ENCODE peak calls at places on chromosomes 2 and 18, in nine cellular contexts. V, O, J, S, U, F, B, K and H are unnamed samples.

GRCh38 chr2:203804070-203804469 is 63.5 kb upstream of the CTLA4 start:
- DNase-seq in J (no peak), F (no peak), V (peak), O (peak), S (no peak), U (no peak), K (no peak), B (no peak), H (peak)

GRCh38 chr18:80196528-80197320 is 50.6 kb downstream of the PARD6G start:
- DNase-seq in V (peak), B (no peak), F (no peak), S (no peak), O (no peak), J (no peak), K (no peak), U (no peak), H (no peak)

GRCh38 chr2:58419983-58420382 is 178.9 kb upstream of the FANCL start:
- DNase-seq in B (no peak), J (no peak), V (no peak), O (no peak), F (no peak), S (no peak), K (no peak), U (no peak), H (no peak)

GRCh38 chr2:230312638-230313037 is 14.4 kb upstream of the SP140L start:
- DNase-seq in U (no peak), O (no peak), J (no peak), V (peak), S (no peak), F (no peak), K (no peak), B (no peak), H (peak)

GRCh38 chr2:134936691-134937090 is 18.1 kb downstream of the CCNT2 start:
- DNase-seq in B (no peak), S (no peak), V (no peak), F (no peak), O (no peak), K (no peak), U (no peak), J (no peak), H (no peak)

GRCh38 chr2:24745825-24746224 is 47.4 kb downstream of the PTRHD1 start:
- DNase-seq in S (no peak), F (no peak), K (no peak), B (no peak), V (no peak), O (no peak), J (no peak), U (no peak), H (no peak)

GRCh38 chr2:58448065-58448507 is 207.0 kb upstream of the FANCL start:
- DNase-seq in F (peak), B (no peak), J (peak), V (peak), K (peak), O (peak), S (no peak), U (peak), H (no peak)

GRCh38 chr2:88698498-88699233 is 7.2 kb downstream of the RPIA start:
- DNase-seq in J (peak), F (peak), B (peak), O (no peak), S (no peak), V (no peak), K (no peak), U (no peak), H (no peak)

GRCh38 chr18:54386043-54386442 is 28.3 kb downstream of the C18orf54 start:
- DNase-seq in K (no peak), S (no peak), J (no peak), V (no peak), B (no peak), O (no peak), F (no peak), U (no peak), H (no peak)

GRCh38 chr2:241315879-241316700 is at the start of gene SEPTIN2:
- DNase-seq in V (peak), U (peak), B (no peak), J (peak), F (peak), K (no peak), S (peak), O (peak), H (peak)

GRCh38 chr2:235498556-235499305 is 4.9 kb downstream of the AGAP1 start:
- DNase-seq in O (no peak), U (peak), J (no peak), S (no peak), F (no peak), V (no peak), K (no peak), B (no peak), H (no peak)

GRCh38 chr18:10946058-10946457 is 203.3 kb downstream of the PIEZO2 start:
- DNase-seq in V (no peak), U (no peak), O (no peak), J (no peak), F (no peak), B (no peak), S (no peak), K (no peak), H (no peak)

GRCh38 chr18:449374-449773 is 51.1 kb downstream of the COLEC12 start:
- DNase-seq in O (peak), J (no peak), B (peak), K (no peak), F (no peak), S (no peak), V (no peak), U (no peak), H (no peak)

GRCh38 chr2:25877431-25878360 is 591 bp downstream of the ASXL2 start:
- DNase-seq in S (peak), U (peak), F (peak), B (peak), K (peak), V (peak), J (peak), O (peak), H (peak)

GRCh38 chr2:239704737-239705136 is 303.9 kb upstream of the HDAC4 start:
- DNase-seq in O (no peak), B (no peak), F (no peak), V (no peak), K (no peak), U (no peak), S (no peak), J (no peak), H (no peak)

GRCh38 chr18:73954267-73954666 is 193.4 kb downstream of the FBXO15 start:
- DNase-seq in V (no peak), K (no peak), S (no peak), B (no peak), J (no peak), F (no peak), O (no peak), U (no peak), H (no peak)

GRCh38 chr2:72984172-72984671 is 66.9 kb downstream of the EMX1 start:
- DNase-seq in V (no peak), B (peak), J (no peak), O (peak), S (no peak), F (no peak), K (peak), U (no peak), H (no peak)

GRCh38 chr2:70523996-70524965 is 29.3 kb downstream of the TGFA start:
- DNase-seq in F (peak), O (peak), K (no peak), B (peak), V (peak), J (peak), S (no peak), U (peak), H (peak)

GRCh38 chr2:15765211-15765610 is 173.5 kb downstream of the DDX1 start:
- DNase-seq in F (peak), S (no peak), K (no peak), B (no peak), J (no peak), U (no peak), O (no peak), V (no peak), H (no peak)

GRCh38 chr2:127810637-127811396 is at the start of gene WDR33:
- DNase-seq in V (peak), S (peak), O (peak), K (peak), B (peak), J (peak), F (peak), U (peak), H (peak)
- TF ChIP-seq POLR2A in V (peak), S (peak), O (peak), K (peak), B (peak), J (peak), F (peak), U (peak), H (peak)

GRCh38 chr2:98484121-98484557 is 39.5 kb downstream of the INPP4A start:
- DNase-seq in O (no peak), F (peak), J (peak), V (no peak), U (no peak), B (no peak), S (no peak), K (no peak), H (no peak)

GRCh38 chr2:98483257-98483861 is 38.7 kb downstream of the INPP4A start:
- DNase-seq in K (no peak), S (no peak), U (no peak), F (peak), V (no peak), O (no peak), J (no peak), B (no peak), H (no peak)

GRCh38 chr2:98486374-98486981 is 41.8 kb downstream of the INPP4A start:
- DNase-seq in F (peak), S (no peak), O (no peak), B (no peak), V (no peak), J (peak), K (no peak), U (no peak), H (no peak)

GRCh38 chr2:98485453-98485755 is 40.7 kb downstream of the INPP4A start:
- DNase-seq in O (no peak), J (peak), U (no peak), S (no peak), V (no peak), B (no peak), K (no peak), F (peak), H (no peak)

DNA sequence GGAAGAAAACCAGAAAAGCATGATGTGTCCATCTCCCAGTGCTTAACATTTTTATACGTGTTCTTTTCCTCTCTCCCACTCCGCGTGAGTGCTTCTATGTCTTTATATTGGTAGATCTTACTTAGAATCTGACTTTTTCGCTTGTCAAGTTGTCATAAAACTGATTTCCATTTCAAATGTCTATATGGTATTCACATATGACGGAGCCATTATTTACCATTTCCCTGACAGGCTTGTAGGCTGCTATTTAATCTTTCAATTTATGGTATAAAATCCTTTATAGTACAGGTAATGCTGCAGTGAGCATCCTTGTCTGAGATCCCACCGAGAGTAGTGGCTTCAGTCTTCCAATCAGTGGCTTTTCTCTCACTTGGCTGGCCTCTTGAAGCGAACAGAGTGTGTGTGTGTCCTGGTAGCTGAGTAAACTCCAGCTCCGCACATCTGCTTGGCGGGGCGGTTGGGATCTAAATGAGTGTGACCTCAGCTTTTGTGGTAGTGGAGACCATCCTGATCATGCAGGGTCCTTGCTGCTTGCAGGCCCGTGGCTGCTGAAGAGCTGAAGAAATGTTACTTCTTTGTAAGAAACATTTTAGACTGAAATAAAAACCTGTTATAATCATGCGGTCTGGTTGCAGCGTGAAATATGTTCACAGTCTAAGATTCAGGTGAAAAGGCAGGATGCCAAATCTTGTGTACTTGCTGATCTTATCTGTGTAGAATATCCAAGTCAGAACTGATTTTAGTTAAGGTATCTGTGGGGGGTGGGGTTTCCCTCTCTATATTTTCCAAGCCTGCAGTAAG is 40.2 kb downstream of the INPP4A start:
- DNase-seq in F (peak), J (no peak), U (no peak), K (no peak), O (no peak), B (no peak), V (no peak), S (no peak), H (no peak)
- TF ChIP-seq POLR2A in F (no peak), J (no peak), U (no peak), K (no peak), O (no peak), B (no peak), V (no peak), S (no peak), H (no peak)

GRCh38 chr2:218285604-218286003 is 6.7 kb downstream of the TMBIM1 start:
- DNase-seq in B (peak), S (no peak), J (no peak), V (peak), F (no peak), K (no peak), U (no peak), O (peak), H (no peak)

GRCh38 chr2:218289639-218290315 is 2.5 kb downstream of the TMBIM1 start:
- DNase-seq in V (peak), K (peak), U (no peak), J (no peak), F (peak), S (no peak), O (no peak), B (no peak), H (no peak)

GRCh38 chr2:218290316-218291261 is 1.7 kb downstream of the TMBIM1 start:
- DNase-seq in K (no peak), O (no peak), U (no peak), B (no peak), J (peak), F (peak), V (no peak), S (no peak), H (no peak)

GRCh38 chr2:218284106-218284811 is 8.0 kb downstream of the TMBIM1 start:
- DNase-seq in F (peak), J (peak), S (no peak), B (peak), U (no peak), K (peak), V (peak), O (peak), H (peak)

DNA sequence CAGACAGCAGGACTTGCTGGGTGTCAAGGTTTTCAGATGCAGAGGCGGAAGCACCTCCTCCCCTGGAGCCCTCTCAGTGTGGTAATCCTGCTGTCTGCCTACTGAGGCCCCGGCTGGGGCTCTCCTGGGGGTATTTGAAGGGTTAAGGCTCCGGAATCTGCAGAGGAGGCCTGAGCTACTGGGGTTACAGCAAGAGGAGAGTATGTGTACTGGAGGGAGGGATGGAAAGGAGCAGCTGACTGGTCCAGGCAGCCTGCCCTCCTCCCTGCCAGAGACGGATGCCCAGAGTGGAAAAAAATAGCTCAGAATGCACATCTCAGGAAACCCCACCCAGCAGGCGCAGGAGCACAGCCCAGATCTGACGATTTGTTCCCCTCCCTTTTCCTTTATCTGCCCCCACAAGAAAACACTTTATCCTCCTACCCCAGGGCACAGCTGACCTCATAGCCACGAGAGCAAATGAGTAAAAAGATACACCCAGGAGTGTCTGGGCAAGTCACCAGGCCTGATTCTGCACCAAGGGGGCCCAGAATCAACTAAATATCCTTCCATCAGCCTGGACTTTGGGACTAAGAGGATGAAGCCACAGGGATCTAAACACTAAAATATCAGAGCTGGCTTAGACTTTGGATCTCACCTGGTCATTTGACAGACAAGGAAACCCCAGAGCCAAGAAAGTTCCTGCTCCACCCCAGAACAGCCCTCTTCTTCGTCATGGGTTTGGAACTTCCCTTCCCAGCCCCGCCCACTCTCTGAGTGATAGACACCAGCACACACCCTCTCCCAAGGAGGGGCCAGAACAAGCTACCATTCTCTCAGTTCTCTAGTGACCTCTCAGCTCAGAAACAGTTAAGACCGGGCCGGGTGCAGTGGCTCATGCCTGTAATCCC is 5.5 kb downstream of the TMBIM1 start:
- DNase-seq in J (peak), U (peak), F (peak), K (peak), O (peak), V (peak), S (peak), B (peak), H (peak)
- TF ChIP-seq POLR2A in J (peak), U (no peak), F (peak), K (peak), O (peak), V (no peak), S (peak), B (no peak), H (peak)

DNA sequence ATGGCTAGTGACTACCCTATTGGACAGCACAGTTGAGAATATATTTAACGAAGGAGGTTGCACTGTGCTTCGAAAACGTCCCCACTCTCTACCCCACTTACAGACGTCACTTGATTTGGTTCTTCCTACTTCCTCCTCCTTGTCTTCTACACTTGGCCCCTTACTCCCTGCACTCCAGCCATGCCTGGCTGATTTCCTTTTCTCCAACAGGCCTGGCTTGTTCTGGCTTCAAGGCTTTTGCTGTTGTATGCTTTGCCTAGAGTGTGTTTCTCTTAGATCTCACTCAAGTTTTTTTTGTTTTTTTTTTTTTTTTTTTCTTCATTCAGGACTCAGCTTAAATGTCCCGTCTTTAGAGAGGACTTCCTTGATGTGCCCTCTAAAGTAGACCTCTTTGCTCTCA is 336.8 kb downstream of the CLIP4 start:
- DNase-seq in B (no peak), O (no peak), K (no peak), J (no peak), V (no peak), U (no peak), S (no peak), F (no peak), H (no peak)
- TF ChIP-seq POLR2A in B (no peak), O (no peak), K (no peak), J (no peak), V (no peak), U (no peak), S (no peak), F (no peak), H (no peak)

GRCh38 chr2:27752551-27753237 is 18.8 kb upstream of the MRPL33 start:
- DNase-seq in F (peak), V (no peak), K (peak), U (no peak), B (peak), O (no peak), J (peak), S (no peak), H (no peak)
- TF ChIP-seq POLR2A in F (peak), V (no peak), K (no peak), U (no peak), B (no peak), O (no peak), J (no peak), S (no peak), H (no peak)

GRCh38 chr2:213284105-213285090 is at the start of gene SPAG16:
- DNase-seq in F (peak), K (peak), O (peak), V (peak), B (peak), J (peak), U (peak), S (peak), H (peak)
- TF ChIP-seq POLR2A in F (peak), K (no peak), O (no peak), V (peak), B (no peak), J (peak), U (peak), S (no peak), H (peak)

DNA sequence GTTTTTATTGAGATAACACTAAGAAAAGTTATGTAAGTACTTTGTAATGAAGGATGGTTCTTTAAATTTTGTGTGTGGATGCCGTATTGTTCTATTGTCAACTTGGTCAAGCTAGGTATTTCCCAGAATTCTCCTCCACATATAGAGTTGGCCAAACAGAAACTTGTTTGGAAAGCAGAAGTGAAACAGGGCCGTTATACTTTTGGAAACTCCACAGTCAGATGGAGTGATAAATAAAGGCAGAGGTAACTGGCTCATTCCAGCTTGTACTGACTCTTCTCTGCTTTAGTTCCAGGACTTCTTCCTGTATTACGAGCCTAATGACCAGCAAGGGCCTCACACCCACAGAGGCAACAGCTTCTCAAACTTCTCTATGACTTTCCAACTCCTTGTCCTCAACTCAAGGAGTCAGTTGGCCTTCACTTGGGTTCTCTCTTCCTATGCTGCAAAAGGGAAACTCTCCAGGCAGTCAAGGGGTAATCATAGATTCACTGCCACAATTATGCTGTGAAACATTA is 16.4 kb upstream of the STARD7 start:
- DNase-seq in F (no peak), B (no peak), U (no peak), V (no peak), J (no peak), S (no peak), K (peak), O (no peak), H (no peak)
- TF ChIP-seq POLR2A in F (no peak), B (no peak), U (no peak), V (no peak), J (no peak), S (no peak), K (no peak), O (no peak), H (no peak)

GRCh38 chr2:96203130-96204028 is 5.2 kb downstream of the STARD7 start:
- DNase-seq in J (no peak), S (no peak), U (no peak), O (no peak), B (no peak), F (no peak), K (no peak), V (no peak), H (no peak)
- TF ChIP-seq POLR2A in J (no peak), S (no peak), U (no peak), O (no peak), B (no peak), F (no peak), K (no peak), V (no peak), H (no peak)

DNA sequence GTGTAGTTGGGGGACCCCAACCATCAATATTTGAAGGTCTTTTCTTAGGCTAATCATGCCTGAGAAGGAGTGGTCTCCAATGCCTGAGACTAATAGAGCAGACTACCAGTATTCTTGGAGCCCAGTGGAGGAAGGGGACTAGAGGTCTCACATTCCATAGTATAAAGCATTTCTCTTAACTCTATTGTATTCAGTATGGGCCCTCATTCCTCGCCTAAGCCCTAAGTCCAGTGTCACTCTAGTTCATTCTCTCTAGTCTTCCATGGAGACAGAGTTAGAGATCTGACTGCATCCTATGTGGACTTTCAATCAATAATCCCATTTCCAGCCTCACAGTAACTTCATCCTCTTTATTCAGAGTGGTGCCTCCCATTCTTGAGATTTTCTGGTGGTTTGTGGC is 29.7 kb upstream of the MAP4K4 start:
- DNase-seq in O (no peak), B (no peak), V (no peak), K (no peak), J (no peak), U (no peak), F (no peak), S (no peak), H (no peak)
- TF ChIP-seq POLR2A in O (no peak), B (no peak), V (no peak), K (no peak), J (no peak), U (no peak), F (no peak), S (no peak), H (no peak)